ENCODE peak calls at places on chromosomes 11 and 22, in eight cellular contexts. G is GM23338, B is progenitor cell of endocrine pancreas, Z is ACHN, O is GM04503, J is left cardiac atrium, S is NCI-H2029, P is NCI-H1436. V is an unnamed sample.
A peak's percentile ranks its signal among the peaks of the same experiment; 100 is the strongest.

GRCh38 chr11:2435288-2436012 is 8.9 kb downstream of the TRPM5 start:
- DNase-seq in J (no peak), B (no peak), G (no peak), O (no peak), P (no peak), S (no peak), Z (no peak), V (no peak)

GRCh38 chr22:39256979-39257378 is 12.2 kb upstream of the PDGFB start:
- DNase-seq in G (no peak), O (no peak), J (no peak), S (no peak), P (no peak), Z (no peak), B (no peak), V (no peak)

GRCh38 chr11:73139476-73140198 is 2.5 kb downstream of the FCHSD2 start:
- DNase-seq in B (no peak), S (no peak), Z (peak; percentile 57), J (no peak), O (no peak), G (no peak), P (no peak), V (no peak)

GRCh38 chr11:65502852-65503603 is 4.2 kb downstream of the MALAT1 start:
- DNase-seq in O (no peak), B (no peak), P (peak; percentile 26), S (no peak), J (no peak), Z (peak; percentile 19), G (no peak), V (no peak)

GRCh38 chr22:42283288-42284229 is 13.1 kb upstream of the TCF20 start:
- DNase-seq in Z (no peak), J (no peak), P (no peak), G (no peak), B (no peak), S (no peak), O (no peak), V (no peak)

GRCh38 chr11:116895053-116895757 is 57.8 kb upstream of the APOA1 start:
- DNase-seq in J (peak; percentile 35), O (no peak), B (no peak), Z (no peak), S (no peak), G (peak; percentile 87), P (no peak), V (no peak)

GRCh38 chr11:131118247-131118646 is 202.0 kb upstream of the SNX19 start:
- DNase-seq in O (no peak), G (no peak), B (no peak), P (no peak), J (no peak), Z (no peak), S (no peak), V (no peak)

GRCh38 chr11:726278-726915 is 20.4 kb downstream of the EPS8L2 start:
- DNase-seq in O (no peak), G (peak; percentile 69), Z (no peak), B (peak; percentile 39), S (peak; percentile 91), J (peak; percentile 52), P (no peak), V (no peak)

GRCh38 chr11:113644605-113645004 is 61.5 kb downstream of the TMPRSS5 start:
- DNase-seq in O (no peak), J (peak; percentile 22), P (no peak), G (no peak), Z (no peak), S (no peak), B (no peak), V (no peak)

GRCh38 chr11:120633630-120634374 is 122.3 kb downstream of the GRIK4 start:
- DNase-seq in Z (no peak), J (no peak), G (no peak), B (no peak), P (peak; percentile 39), O (no peak), S (no peak), V (no peak)

GRCh38 chr11:72222106-72222891 is 2.3 kb upstream of the INPPL1 start:
- DNase-seq in P (no peak), Z (no peak), B (no peak), S (no peak), O (no peak), G (no peak), J (peak; percentile 19), V (no peak)

GRCh38 chr11:119651802-119652584 is 77.0 kb downstream of the NECTIN1 start:
- DNase-seq in G (peak; percentile 30), Z (no peak), O (no peak), J (no peak), S (no peak), B (no peak), P (no peak), V (no peak)